ENCODE peak calls at places on chromosomes 7 and 10, in five cellular contexts. One of them, this sample, is unnamed. For H3K4me1, the result is how much of the 10 kb centered on the place peaks cover.

GRCh38 chr10:90458571-90458970 is 399.3 kb downstream of the HTR7 start:
- DNase-seq in tibial nerve: no peak
- DNase-seq in thyroid gland: no peak
- DNase-seq in hepatocyte: no peak
- DNase-seq in heart right ventricle: no peak
- DNase-seq in this sample: no peak

GRCh38 chr10:70364772-70365091 is 17.7 kb downstream of the LRRC20 start:
- DNase-seq in hepatocyte: no peak
- DNase-seq in thyroid gland: no peak
- DNase-seq in heart right ventricle: no peak
- DNase-seq in tibial nerve: no peak
- DNase-seq in this sample: no peak

GRCh38 chr7:158270856-158271413 is 316.7 kb downstream of the PTPRN2 start:
- DNase-seq in thyroid gland: no peak
- DNase-seq in tibial nerve: no peak
- DNase-seq in heart right ventricle: no peak
- DNase-seq in hepatocyte: no peak
- DNase-seq in this sample: no peak

GRCh38 chr7:29192284-29192683 is 2.3 kb upstream of the CHN2 start:
- DNase-seq in heart right ventricle: no peak
- DNase-seq in hepatocyte: no peak
- DNase-seq in tibial nerve: no peak
- DNase-seq in thyroid gland: no peak
- DNase-seq in this sample: no peak

GRCh38 chr10:6151087-6151977 is 51.4 kb upstream of the PFKFB3 start:
- DNase-seq in heart right ventricle: peak
- DNase-seq in thyroid gland: peak
- DNase-seq in tibial nerve: peak
- DNase-seq in hepatocyte: peak
- DNase-seq in this sample: peak

GRCh38 chr10:21525367-21526183 is at the start of gene SKIDA1:
- DNase-seq in thyroid gland: peak
- DNase-seq in hepatocyte: peak
- DNase-seq in heart right ventricle: peak
- DNase-seq in tibial nerve: peak
- DNase-seq in this sample: peak

GRCh38 chr7:129610709-129611245 is 743 bp upstream of the NRF1 start:
- DNase-seq in thyroid gland: no peak
- DNase-seq in hepatocyte: peak
- DNase-seq in tibial nerve: no peak
- DNase-seq in heart right ventricle: no peak
- DNase-seq in this sample: no peak

GRCh38 chr7:41629711-41630111 is 73.2 kb downstream of the INHBA start:
- DNase-seq in tibial nerve: no peak
- DNase-seq in thyroid gland: no peak
- DNase-seq in heart right ventricle: no peak
- DNase-seq in hepatocyte: no peak
- DNase-seq in this sample: no peak

GRCh38 chr7:35537067-35538023 is 157.6 kb downstream of the HERPUD2 start:
- DNase-seq in tibial nerve: peak
- DNase-seq in heart right ventricle: peak
- DNase-seq in thyroid gland: peak
- DNase-seq in hepatocyte: peak
- DNase-seq in this sample: peak

GRCh38 chr7:76037310-76037709 is 10.5 kb downstream of the STYXL1 start:
- DNase-seq in heart right ventricle: no peak
- DNase-seq in hepatocyte: no peak
- DNase-seq in thyroid gland: no peak
- DNase-seq in tibial nerve: peak
- DNase-seq in this sample: no peak

GRCh38 chr7:140617081-140617480 is 23.5 kb downstream of the DENND2A start:
- DNase-seq in tibial nerve: no peak
- DNase-seq in thyroid gland: no peak
- DNase-seq in hepatocyte: no peak
- DNase-seq in heart right ventricle: no peak
- DNase-seq in this sample: no peak

GRCh38 chr10:120586471-120586872 is 129.4 kb downstream of the PLPP4 start:
- DNase-seq in hepatocyte: no peak
- DNase-seq in thyroid gland: no peak
- DNase-seq in tibial nerve: no peak
- DNase-seq in heart right ventricle: no peak
- DNase-seq in this sample: no peak

GRCh38 chr7:140564643-140565042 is 76.0 kb downstream of the DENND2A start:
- DNase-seq in hepatocyte: no peak
- DNase-seq in thyroid gland: no peak
- DNase-seq in heart right ventricle: no peak
- DNase-seq in tibial nerve: no peak
- DNase-seq in this sample: no peak

GRCh38 chr10:4249841-4250496 is 465.0 kb upstream of the KLF6 start:
- DNase-seq in tibial nerve: no peak
- DNase-seq in heart right ventricle: no peak
- DNase-seq in thyroid gland: no peak
- DNase-seq in hepatocyte: no peak
- DNase-seq in this sample: no peak
- H3K27ac ChIP-seq in tibial nerve: peak
- H3K27ac ChIP-seq in heart right ventricle: no peak
- H3K27ac ChIP-seq in thyroid gland: no peak
- H3K27ac ChIP-seq in hepatocyte: no peak
- H3K27ac ChIP-seq in this sample: no peak

GRCh38 chr7:74482629-74483401 is 29.1 kb downstream of the GTF2IRD1 start:
- DNase-seq in tibial nerve: peak
- DNase-seq in heart right ventricle: no peak
- DNase-seq in hepatocyte: peak
- DNase-seq in thyroid gland: peak
- DNase-seq in this sample: peak
- H3K4me1 ChIP-seq in tibial nerve: under half
- H3K4me1 ChIP-seq in heart right ventricle: under half
- H3K4me1 ChIP-seq in hepatocyte: half or more
- H3K4me1 ChIP-seq in thyroid gland: half or more
- H3K4me1 ChIP-seq in this sample: half or more

GRCh38 chr7:87882538-87882937 is 6.2 kb downstream of the DBF4 start:
- DNase-seq in hepatocyte: no peak
- DNase-seq in heart right ventricle: no peak
- DNase-seq in thyroid gland: no peak
- DNase-seq in tibial nerve: no peak
- DNase-seq in this sample: no peak

GRCh38 chr7:87885018-87885417 is 8.7 kb downstream of the DBF4 start:
- DNase-seq in heart right ventricle: no peak
- DNase-seq in thyroid gland: no peak
- DNase-seq in tibial nerve: no peak
- DNase-seq in hepatocyte: no peak
- DNase-seq in this sample: no peak

GRCh38 chr7:87886875-87887274 is 10.6 kb downstream of the DBF4 start:
- DNase-seq in hepatocyte: peak
- DNase-seq in tibial nerve: no peak
- DNase-seq in heart right ventricle: no peak
- DNase-seq in thyroid gland: no peak
- DNase-seq in this sample: peak
- TF ChIP-seq CTCF in hepatocyte: peak
- TF ChIP-seq CTCF in tibial nerve: no peak
- TF ChIP-seq CTCF in heart right ventricle: peak
- TF ChIP-seq CTCF in thyroid gland: peak
- TF ChIP-seq CTCF in this sample: peak

GRCh38 chr7:106239406-106239805 is 45.4 kb downstream of the NAMPT start:
- DNase-seq in hepatocyte: no peak
- DNase-seq in tibial nerve: no peak
- DNase-seq in heart right ventricle: no peak
- DNase-seq in thyroid gland: no peak
- DNase-seq in this sample: no peak

GRCh38 chr7:106248616-106249015 is 36.2 kb downstream of the NAMPT start:
- DNase-seq in tibial nerve: no peak
- DNase-seq in heart right ventricle: no peak
- DNase-seq in hepatocyte: no peak
- DNase-seq in thyroid gland: no peak
- DNase-seq in this sample: no peak

GRCh38 chr7:106247827-106248201 is 37.0 kb downstream of the NAMPT start:
- DNase-seq in tibial nerve: no peak
- DNase-seq in heart right ventricle: no peak
- DNase-seq in hepatocyte: no peak
- DNase-seq in thyroid gland: no peak
- DNase-seq in this sample: no peak

GRCh38 chr7:106246941-106247826 is 37.6 kb downstream of the NAMPT start:
- DNase-seq in heart right ventricle: no peak
- DNase-seq in tibial nerve: no peak
- DNase-seq in thyroid gland: no peak
- DNase-seq in hepatocyte: no peak
- DNase-seq in this sample: no peak

GRCh38 chr7:106243893-106244292 is 40.9 kb downstream of the NAMPT start:
- DNase-seq in tibial nerve: no peak
- DNase-seq in heart right ventricle: no peak
- DNase-seq in thyroid gland: no peak
- DNase-seq in hepatocyte: no peak
- DNase-seq in this sample: peak
- H3K27ac ChIP-seq in tibial nerve: no peak
- H3K27ac ChIP-seq in heart right ventricle: no peak
- H3K27ac ChIP-seq in thyroid gland: no peak
- H3K27ac ChIP-seq in hepatocyte: no peak
- H3K27ac ChIP-seq in this sample: no peak

GRCh38 chr7:26200444-26201260 is at the start of gene HNRNPA2B1:
- DNase-seq in heart right ventricle: peak
- DNase-seq in tibial nerve: peak
- DNase-seq in hepatocyte: peak
- DNase-seq in thyroid gland: peak
- DNase-seq in this sample: peak
- H3K4me1 ChIP-seq in heart right ventricle: under half
- H3K4me1 ChIP-seq in tibial nerve: under half
- H3K4me1 ChIP-seq in hepatocyte: under half
- H3K4me1 ChIP-seq in thyroid gland: under half
- H3K4me1 ChIP-seq in this sample: under half

DNA sequence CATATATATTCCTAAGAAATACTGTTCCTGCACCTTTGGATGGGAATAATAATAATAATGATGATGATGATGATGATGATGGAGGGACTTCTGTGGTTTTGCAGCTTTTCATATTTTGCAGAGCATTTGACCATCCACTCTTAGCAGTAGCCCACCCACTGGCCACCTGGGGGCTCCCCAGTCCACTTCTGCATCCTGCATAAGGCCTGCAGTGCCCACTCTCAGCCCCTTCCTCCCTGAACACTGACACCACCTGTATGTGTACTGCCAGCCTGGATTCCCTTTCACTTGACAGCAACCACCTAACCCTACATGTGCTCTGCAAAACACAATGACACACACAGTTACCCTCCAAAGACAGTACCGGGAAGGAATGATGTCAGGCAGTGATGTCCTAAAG is 131.4 kb downstream of the ADAM12 start:
- DNase-seq in thyroid gland: no peak
- DNase-seq in hepatocyte: no peak
- DNase-seq in tibial nerve: no peak
- DNase-seq in heart right ventricle: no peak
- DNase-seq in this sample: no peak
- TF ChIP-seq CTCF in thyroid gland: no peak
- TF ChIP-seq CTCF in hepatocyte: peak
- TF ChIP-seq CTCF in tibial nerve: no peak
- TF ChIP-seq CTCF in heart right ventricle: no peak
- TF ChIP-seq CTCF in this sample: peak

GRCh38 chr7:33880787-33881186 is 24.6 kb upstream of the BMPER start:
- DNase-seq in hepatocyte: no peak
- DNase-seq in heart right ventricle: no peak
- DNase-seq in tibial nerve: no peak
- DNase-seq in thyroid gland: no peak
- DNase-seq in this sample: no peak
- H3K27ac ChIP-seq in hepatocyte: no peak
- H3K27ac ChIP-seq in heart right ventricle: no peak
- H3K27ac ChIP-seq in tibial nerve: no peak
- H3K27ac ChIP-seq in thyroid gland: no peak
- H3K27ac ChIP-seq in this sample: no peak

GRCh38 chr7:117126631-117127030 is 173.3 kb downstream of the ST7 start:
- DNase-seq in hepatocyte: no peak
- DNase-seq in thyroid gland: no peak
- DNase-seq in heart right ventricle: no peak
- DNase-seq in tibial nerve: no peak
- DNase-seq in this sample: no peak
- H3K4me1 ChIP-seq in hepatocyte: under half
- H3K4me1 ChIP-seq in thyroid gland: under half
- H3K4me1 ChIP-seq in heart right ventricle: under half
- H3K4me1 ChIP-seq in tibial nerve: under half
- H3K4me1 ChIP-seq in this sample: half or more

DNA sequence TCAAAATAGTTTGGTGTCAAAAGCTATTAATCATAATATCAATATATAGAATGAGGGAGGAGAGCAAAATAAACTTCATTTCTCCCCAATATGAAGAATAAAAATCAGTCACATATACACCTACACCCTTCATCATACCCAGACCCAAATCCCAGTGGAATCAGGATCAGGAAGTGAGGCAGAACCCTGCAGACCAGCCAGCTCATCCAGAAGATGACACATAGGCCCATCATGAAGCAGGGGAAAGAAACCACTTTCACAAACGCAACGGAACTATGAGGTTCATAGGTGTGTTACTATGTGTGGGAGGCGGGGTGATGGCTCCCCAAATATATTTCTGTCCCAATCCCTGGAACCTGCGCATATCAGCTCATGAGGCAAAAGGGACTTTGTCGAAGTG is 89.0 kb downstream of the RSU1 start:
- DNase-seq in thyroid gland: no peak
- DNase-seq in heart right ventricle: no peak
- DNase-seq in tibial nerve: no peak
- DNase-seq in hepatocyte: no peak
- DNase-seq in this sample: no peak
- TF ChIP-seq CTCF in thyroid gland: no peak
- TF ChIP-seq CTCF in heart right ventricle: no peak
- TF ChIP-seq CTCF in tibial nerve: no peak
- TF ChIP-seq CTCF in hepatocyte: no peak
- TF ChIP-seq CTCF in this sample: no peak

DNA sequence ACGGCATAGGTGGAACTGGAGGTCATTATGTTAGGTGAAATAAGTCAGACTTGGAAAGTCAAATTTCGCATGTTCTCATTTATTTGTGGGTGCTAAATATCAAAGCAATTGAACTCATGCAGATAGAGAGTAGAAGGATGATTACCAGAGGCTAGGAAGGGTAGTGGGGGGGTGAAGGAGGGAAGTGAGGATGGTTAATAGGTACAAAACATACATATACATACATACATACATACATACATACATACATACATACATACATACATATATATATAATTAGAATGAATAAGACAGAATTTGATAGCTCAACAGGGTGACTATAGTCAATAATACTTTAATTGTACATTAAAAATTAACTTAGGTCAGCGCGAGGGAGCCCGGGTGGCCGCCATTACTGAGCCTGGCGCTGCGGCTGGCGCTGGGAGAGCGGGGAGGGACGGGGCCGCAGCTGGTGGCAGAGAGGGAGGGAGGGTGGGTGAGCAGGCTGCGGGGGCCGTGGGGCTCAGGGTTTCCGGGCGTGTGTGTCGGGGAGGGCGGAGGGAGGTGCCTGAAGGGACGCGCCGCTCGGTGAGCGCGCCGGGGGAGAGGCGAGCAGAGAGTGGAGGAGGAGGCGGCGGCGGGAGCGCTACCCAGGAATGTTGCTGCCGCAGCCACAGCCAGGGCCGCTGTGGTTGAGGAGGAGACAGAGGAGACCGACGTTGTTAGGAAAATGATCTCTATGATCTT is 85.8 kb upstream of the EGFR start:
- DNase-seq in hepatocyte: peak
- DNase-seq in thyroid gland: peak
- DNase-seq in tibial nerve: peak
- DNase-seq in heart right ventricle: peak
- DNase-seq in this sample: peak
- H3K27ac ChIP-seq in hepatocyte: peak
- H3K27ac ChIP-seq in thyroid gland: peak
- H3K27ac ChIP-seq in tibial nerve: peak
- H3K27ac ChIP-seq in heart right ventricle: no peak
- H3K27ac ChIP-seq in this sample: no peak

This sample was measured in cardiac muscle cell.